ENCODE peak calls at places on chromosomes 12 and 14, in four cellular contexts. T is K562, Z is HepG2, G is GM12878. Y is an unnamed sample.

GRCh38 chr12:100716658-100716948 is 78.0 kb upstream of the ANO4 start:
- DNase-seq in G (no peak), T (no peak), Z (no peak), Y (peak; percentile 44)

GRCh38 chr12:78062781-78063180 is 232.1 kb downstream of the NAV3 start:
- DNase-seq in Z (peak; percentile 2), T (no peak), G (no peak), Y (no peak)

GRCh38 chr12:59972941-59973340 is 377.1 kb downstream of the SLC16A7 start:
- DNase-seq in T (no peak), Z (peak; percentile 12), G (no peak), Y (no peak)

GRCh38 chr12:21647179-21647578 is 10.5 kb downstream of the LDHB start:
- DNase-seq in Z (no peak), T (no peak), G (no peak), Y (no peak)

GRCh38 chr12:94079965-94080683 is 68.3 kb upstream of the PLXNC1 start:
- DNase-seq in Z (no peak), G (no peak), T (no peak), Y (no peak)

GRCh38 chr14:68843471-68844209 is 50.8 kb upstream of the ZFP36L1 start:
- DNase-seq in Z (no peak), G (no peak), T (peak; percentile 69), Y (peak; percentile 80)

GRCh38 chr12:70049596-70050360 is 193.5 kb upstream of the CNOT2 start:
- DNase-seq in G (peak; percentile 68), Z (no peak), T (no peak), Y (no peak)

GRCh38 chr14:58492044-58492443 is 64.5 kb downstream of the KIAA0586 start:
- DNase-seq in G (no peak), Z (no peak), T (no peak), Y (no peak)

GRCh38 chr12:106914796-106915634 is 40.7 kb upstream of the TMEM263 start:
- DNase-seq in G (peak; percentile 36), Z (no peak), T (no peak), Y (no peak)

GRCh38 chr14:78848234-78848820 is 678.2 kb downstream of the NRXN3 start:
- DNase-seq in Z (peak; percentile 29), T (peak; percentile 24), G (no peak), Y (peak; percentile 69)

GRCh38 chr14:21063479-21063878 is 5.9 kb downstream of the RNASE8 start:
- DNase-seq in Z (no peak), T (no peak), G (no peak), Y (no peak)

GRCh38 chr12:80299976-80300375 is 144.1 kb upstream of the PTPRQ start:
- DNase-seq in T (no peak), Z (no peak), G (peak; percentile 76), Y (no peak)

GRCh38 chr12:93509506-93509905 is 42.2 kb downstream of the MRPL42 start:
- DNase-seq in Z (no peak), T (no peak), G (no peak), Y (no peak)

GRCh38 chr14:93543766-93544165 is 113.0 kb downstream of the UNC79 start:
- DNase-seq in T (no peak), G (no peak), Z (peak; percentile 10), Y (no peak)

GRCh38 chr14:83556065-83556464 is 1973.9 kb upstream of the FLRT2 start:
- DNase-seq in T (no peak), G (no peak), Z (no peak), Y (no peak)

GRCh38 chr12:128819293-128820144 is 4.2 kb downstream of the SLC15A4 start:
- DNase-seq in T (no peak), Z (no peak), G (no peak), Y (no peak)

GRCh38 chr14:67429651-67430205 is 17.8 kb upstream of the PLEK2 start:
- DNase-seq in Z (no peak), G (no peak), T (no peak), Y (no peak)

GRCh38 chr12:121797937-121798801 is 4.7 kb upstream of the RHOF start:
- DNase-seq in T (peak; percentile 43), Z (no peak), G (no peak), Y (no peak)

GRCh38 chr12:112796067-112796466 is 4.5 kb downstream of the RPH3A start:
- DNase-seq in G (no peak), T (no peak), Z (no peak), Y (no peak)
- TF ChIP-seq TCF7 in G (no peak), T (no peak), Z (no peak), Y (no peak)

GRCh38 chr14:35808076-35808657 is 928 bp downstream of the RALGAPA1 start:
- DNase-seq in T (peak; percentile 30), G (no peak), Z (no peak), Y (peak; percentile 32)
- TF ChIP-seq CBFB in T (no peak), G (no peak), Z (no peak), Y (no peak)

GRCh38 chr12:53047221-53048032 is 2.4 kb upstream of the TNS2 start:
- DNase-seq in Z (peak; percentile 44), G (no peak), T (peak; percentile 94), Y (peak; percentile 81)
- TF ChIP-seq TCF7 in Z (no peak), G (no peak), T (no peak), Y (no peak)

GRCh38 chr12:57235728-57236131 is 6.2 kb downstream of the SHMT2 start:
- DNase-seq in Z (no peak), T (no peak), G (no peak), Y (no peak)

GRCh38 chr12:57236925-57237652 is 7.6 kb downstream of the SHMT2 start:
- DNase-seq in Z (no peak), G (no peak), T (no peak), Y (peak; percentile 28)

GRCh38 chr12:57237653-57237951 is 8.1 kb downstream of the SHMT2 start:
- DNase-seq in Z (no peak), T (no peak), G (no peak), Y (no peak)

GRCh38 chr12:57235012-57235727 is 5.7 kb downstream of the SHMT2 start:
- DNase-seq in G (no peak), Z (peak; percentile 63), T (peak; percentile 75), Y (peak; percentile 56)

GRCh38 chr12:57236224-57236924 is 6.9 kb downstream of the SHMT2 start:
- DNase-seq in G (no peak), Z (no peak), T (no peak), Y (peak; percentile 82)
- TF ChIP-seq CBFB in G (no peak), Z (no peak), T (no peak), Y (no peak)

DNA sequence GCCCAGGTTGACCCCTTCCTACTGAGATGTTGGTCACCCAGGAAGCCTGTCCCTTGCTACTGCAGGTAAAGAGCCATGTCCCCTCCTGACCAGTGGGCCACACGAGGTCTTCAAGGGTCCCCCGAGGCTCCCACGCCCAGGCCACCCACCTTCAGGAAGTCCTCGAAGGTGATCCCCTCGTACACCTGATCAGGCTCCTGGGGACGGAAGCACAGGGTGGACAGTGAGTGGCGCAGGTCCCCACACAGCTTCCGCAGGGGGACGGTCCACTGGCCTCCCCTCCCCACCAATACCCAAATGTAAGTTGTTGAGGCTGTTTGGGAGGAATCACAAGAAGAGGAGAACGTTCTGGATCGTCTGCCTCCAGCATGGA is 57.4 kb downstream of the TESC start:
- DNase-seq in T (no peak), G (no peak), Z (no peak), Y (no peak)
- TF ChIP-seq TCF7 in T (no peak), G (no peak), Z (no peak), Y (no peak)